ENCODE peak calls at places on chromosomes 3 and 15, in eight cellular contexts. One of them, this sample, is unnamed.
A peak's percentile ranks its signal among the peaks of the same experiment; 100 is the strongest.

GRCh38 chr3:114685053-114685630 is 391.3 kb downstream of the TIGIT start:
- DNase-seq in left cardiac atrium: no peak
- DNase-seq in amygdala: no peak
- DNase-seq in stromal cell of bone marrow: no peak
- DNase-seq in Right ventricle myocardium superior: no peak
- DNase-seq in cardiac muscle cell: no peak
- DNase-seq in stimulated activated CD4-positive, alpha-beta T cell treated with anti-CD3 and anti-CD28 coated beads, Interleukin-1b, Interleukin-23, amount 100 ng/mL, for 1 hour: no peak
- DNase-seq in ecto neural progenitor cell: no peak
- DNase-seq in this sample: no peak

GRCh38 chr15:96406701-96407100 is 76.2 kb downstream of the NR2F2 start:
- DNase-seq in left cardiac atrium: no peak
- DNase-seq in amygdala: no peak
- DNase-seq in stromal cell of bone marrow: no peak
- DNase-seq in Right ventricle myocardium superior: no peak
- DNase-seq in cardiac muscle cell: no peak
- DNase-seq in stimulated activated CD4-positive, alpha-beta T cell treated with anti-CD3 and anti-CD28 coated beads, Interleukin-1b, Interleukin-23, amount 100 ng/mL, for 1 hour: no peak
- DNase-seq in ecto neural progenitor cell: no peak
- DNase-seq in this sample: no peak

GRCh38 chr15:70726753-70727152 is 36.6 kb downstream of the UACA start:
- DNase-seq in left cardiac atrium: no peak
- DNase-seq in amygdala: no peak
- DNase-seq in stromal cell of bone marrow: no peak
- DNase-seq in Right ventricle myocardium superior: no peak
- DNase-seq in cardiac muscle cell: peak; percentile 64
- DNase-seq in stimulated activated CD4-positive, alpha-beta T cell treated with anti-CD3 and anti-CD28 coated beads, Interleukin-1b, Interleukin-23, amount 100 ng/mL, for 1 hour: no peak
- DNase-seq in ecto neural progenitor cell: no peak
- DNase-seq in this sample: no peak

GRCh38 chr15:63372018-63372705 is 9.5 kb downstream of the CA12 start:
- DNase-seq in left cardiac atrium: peak; percentile 66
- DNase-seq in amygdala: no peak
- DNase-seq in stromal cell of bone marrow: peak; percentile 99
- DNase-seq in Right ventricle myocardium superior: peak; percentile 61
- DNase-seq in cardiac muscle cell: no peak
- DNase-seq in stimulated activated CD4-positive, alpha-beta T cell treated with anti-CD3 and anti-CD28 coated beads, Interleukin-1b, Interleukin-23, amount 100 ng/mL, for 1 hour: no peak
- DNase-seq in ecto neural progenitor cell: no peak
- DNase-seq in this sample: peak; percentile 72

GRCh38 chr3:32460031-32460749 is 42.5 kb downstream of the CMTM6 start:
- DNase-seq in left cardiac atrium: no peak
- DNase-seq in amygdala: no peak
- DNase-seq in stromal cell of bone marrow: no peak
- DNase-seq in Right ventricle myocardium superior: no peak
- DNase-seq in cardiac muscle cell: no peak
- DNase-seq in stimulated activated CD4-positive, alpha-beta T cell treated with anti-CD3 and anti-CD28 coated beads, Interleukin-1b, Interleukin-23, amount 100 ng/mL, for 1 hour: peak; percentile 42
- DNase-seq in ecto neural progenitor cell: peak; percentile 81
- DNase-seq in this sample: no peak

GRCh38 chr3:42013652-42014442 is 51.9 kb upstream of the ULK4 start:
- DNase-seq in left cardiac atrium: peak; percentile 55
- DNase-seq in amygdala: peak; percentile 37
- DNase-seq in stromal cell of bone marrow: no peak
- DNase-seq in Right ventricle myocardium superior: peak; percentile 69
- DNase-seq in cardiac muscle cell: peak; percentile 51
- DNase-seq in stimulated activated CD4-positive, alpha-beta T cell treated with anti-CD3 and anti-CD28 coated beads, Interleukin-1b, Interleukin-23, amount 100 ng/mL, for 1 hour: no peak
- DNase-seq in ecto neural progenitor cell: no peak
- DNase-seq in this sample: no peak

GRCh38 chr3:128950223-128950938 is 43.5 kb downstream of the CFAP92 start:
- DNase-seq in left cardiac atrium: no peak
- DNase-seq in amygdala: no peak
- DNase-seq in stromal cell of bone marrow: no peak
- DNase-seq in Right ventricle myocardium superior: no peak
- DNase-seq in cardiac muscle cell: peak; percentile 40
- DNase-seq in stimulated activated CD4-positive, alpha-beta T cell treated with anti-CD3 and anti-CD28 coated beads, Interleukin-1b, Interleukin-23, amount 100 ng/mL, for 1 hour: no peak
- DNase-seq in ecto neural progenitor cell: no peak
- DNase-seq in this sample: no peak

GRCh38 chr3:190566043-190566933 is 52.4 kb downstream of the IL1RAP start:
- DNase-seq in left cardiac atrium: peak; percentile 94
- DNase-seq in amygdala: peak; percentile 15
- DNase-seq in stromal cell of bone marrow: peak; percentile 96
- DNase-seq in Right ventricle myocardium superior: peak; percentile 86
- DNase-seq in cardiac muscle cell: peak; percentile 42
- DNase-seq in stimulated activated CD4-positive, alpha-beta T cell treated with anti-CD3 and anti-CD28 coated beads, Interleukin-1b, Interleukin-23, amount 100 ng/mL, for 1 hour: no peak
- DNase-seq in ecto neural progenitor cell: no peak
- DNase-seq in this sample: peak; percentile 90

GRCh38 chr3:104349836-104350235 is 1016.9 kb upstream of the ALCAM start:
- DNase-seq in left cardiac atrium: no peak
- DNase-seq in amygdala: no peak
- DNase-seq in stromal cell of bone marrow: peak; percentile 1
- DNase-seq in Right ventricle myocardium superior: no peak
- DNase-seq in cardiac muscle cell: no peak
- DNase-seq in stimulated activated CD4-positive, alpha-beta T cell treated with anti-CD3 and anti-CD28 coated beads, Interleukin-1b, Interleukin-23, amount 100 ng/mL, for 1 hour: no peak
- DNase-seq in ecto neural progenitor cell: no peak
- DNase-seq in this sample: no peak

GRCh38 chr3:195260286-195260905 is 10.6 kb downstream of the XXYLT1 start:
- DNase-seq in left cardiac atrium: no peak
- DNase-seq in amygdala: no peak
- DNase-seq in stromal cell of bone marrow: no peak
- DNase-seq in Right ventricle myocardium superior: peak; percentile 69
- DNase-seq in cardiac muscle cell: peak; percentile 25
- DNase-seq in stimulated activated CD4-positive, alpha-beta T cell treated with anti-CD3 and anti-CD28 coated beads, Interleukin-1b, Interleukin-23, amount 100 ng/mL, for 1 hour: no peak
- DNase-seq in ecto neural progenitor cell: no peak
- DNase-seq in this sample: no peak

GRCh38 chr3:171811913-171812321 is 1.6 kb upstream of the PLD1 start:
- DNase-seq in left cardiac atrium: no peak
- DNase-seq in amygdala: no peak
- DNase-seq in stromal cell of bone marrow: no peak
- DNase-seq in Right ventricle myocardium superior: no peak
- DNase-seq in cardiac muscle cell: no peak
- DNase-seq in stimulated activated CD4-positive, alpha-beta T cell treated with anti-CD3 and anti-CD28 coated beads, Interleukin-1b, Interleukin-23, amount 100 ng/mL, for 1 hour: no peak
- DNase-seq in ecto neural progenitor cell: no peak
- DNase-seq in this sample: no peak

GRCh38 chr3:134885877-134886621 is 91.0 kb downstream of the EPHB1 start:
- DNase-seq in left cardiac atrium: no peak
- DNase-seq in amygdala: no peak
- DNase-seq in stromal cell of bone marrow: peak; percentile 22
- DNase-seq in Right ventricle myocardium superior: no peak
- DNase-seq in cardiac muscle cell: no peak
- DNase-seq in stimulated activated CD4-positive, alpha-beta T cell treated with anti-CD3 and anti-CD28 coated beads, Interleukin-1b, Interleukin-23, amount 100 ng/mL, for 1 hour: no peak
- DNase-seq in ecto neural progenitor cell: no peak
- DNase-seq in this sample: peak; percentile 38

GRCh38 chr3:41331023-41331422 is 131.7 kb downstream of the CTNNB1 start:
- DNase-seq in left cardiac atrium: no peak
- DNase-seq in amygdala: no peak
- DNase-seq in stromal cell of bone marrow: no peak
- DNase-seq in Right ventricle myocardium superior: no peak
- DNase-seq in cardiac muscle cell: no peak
- DNase-seq in stimulated activated CD4-positive, alpha-beta T cell treated with anti-CD3 and anti-CD28 coated beads, Interleukin-1b, Interleukin-23, amount 100 ng/mL, for 1 hour: no peak
- DNase-seq in ecto neural progenitor cell: no peak
- DNase-seq in this sample: no peak

GRCh38 chr3:23258110-23258509 is 55.0 kb downstream of the UBE2E2 start:
- DNase-seq in left cardiac atrium: no peak
- DNase-seq in amygdala: no peak
- DNase-seq in stromal cell of bone marrow: no peak
- DNase-seq in Right ventricle myocardium superior: no peak
- DNase-seq in cardiac muscle cell: no peak
- DNase-seq in stimulated activated CD4-positive, alpha-beta T cell treated with anti-CD3 and anti-CD28 coated beads, Interleukin-1b, Interleukin-23, amount 100 ng/mL, for 1 hour: no peak
- DNase-seq in ecto neural progenitor cell: no peak
- DNase-seq in this sample: no peak

GRCh38 chr3:153244961-153245360 is 82.9 kb downstream of the RAP2B start:
- DNase-seq in left cardiac atrium: no peak
- DNase-seq in amygdala: no peak
- DNase-seq in stromal cell of bone marrow: no peak
- DNase-seq in Right ventricle myocardium superior: no peak
- DNase-seq in cardiac muscle cell: no peak
- DNase-seq in stimulated activated CD4-positive, alpha-beta T cell treated with anti-CD3 and anti-CD28 coated beads, Interleukin-1b, Interleukin-23, amount 100 ng/mL, for 1 hour: no peak
- DNase-seq in ecto neural progenitor cell: no peak
- DNase-seq in this sample: no peak

GRCh38 chr3:50212502-50212901 is 7.4 kb downstream of the SLC38A3 start:
- DNase-seq in left cardiac atrium: no peak
- DNase-seq in amygdala: no peak
- DNase-seq in stromal cell of bone marrow: no peak
- DNase-seq in Right ventricle myocardium superior: no peak
- DNase-seq in cardiac muscle cell: no peak
- DNase-seq in stimulated activated CD4-positive, alpha-beta T cell treated with anti-CD3 and anti-CD28 coated beads, Interleukin-1b, Interleukin-23, amount 100 ng/mL, for 1 hour: no peak
- DNase-seq in ecto neural progenitor cell: no peak
- DNase-seq in this sample: no peak

GRCh38 chr3:69086133-69086722 is 1.5 kb downstream of the ARL6IP5 start:
- DNase-seq in left cardiac atrium: peak; percentile 92
- DNase-seq in amygdala: peak; percentile 75
- DNase-seq in stromal cell of bone marrow: peak; percentile 91
- DNase-seq in Right ventricle myocardium superior: peak; percentile 90
- DNase-seq in cardiac muscle cell: peak; percentile 63
- DNase-seq in stimulated activated CD4-positive, alpha-beta T cell treated with anti-CD3 and anti-CD28 coated beads, Interleukin-1b, Interleukin-23, amount 100 ng/mL, for 1 hour: peak; percentile 38
- DNase-seq in ecto neural progenitor cell: no peak
- DNase-seq in this sample: peak; percentile 67

GRCh38 chr3:115359507-115359906 is 212.4 kb upstream of the ZBTB20 start:
- DNase-seq in left cardiac atrium: no peak
- DNase-seq in amygdala: no peak
- DNase-seq in stromal cell of bone marrow: no peak
- DNase-seq in Right ventricle myocardium superior: no peak
- DNase-seq in cardiac muscle cell: no peak
- DNase-seq in stimulated activated CD4-positive, alpha-beta T cell treated with anti-CD3 and anti-CD28 coated beads, Interleukin-1b, Interleukin-23, amount 100 ng/mL, for 1 hour: no peak
- DNase-seq in ecto neural progenitor cell: no peak
- DNase-seq in this sample: no peak

GRCh38 chr3:13095408-13095861 is 22.2 kb upstream of the IQSEC1 start:
- DNase-seq in left cardiac atrium: no peak
- DNase-seq in amygdala: peak; percentile 43
- DNase-seq in stromal cell of bone marrow: no peak
- DNase-seq in Right ventricle myocardium superior: no peak
- DNase-seq in cardiac muscle cell: no peak
- DNase-seq in stimulated activated CD4-positive, alpha-beta T cell treated with anti-CD3 and anti-CD28 coated beads, Interleukin-1b, Interleukin-23, amount 100 ng/mL, for 1 hour: no peak
- DNase-seq in ecto neural progenitor cell: no peak
- DNase-seq in this sample: no peak

GRCh38 chr3:45496550-45496949 is 98.0 kb upstream of the LIMD1 start:
- DNase-seq in left cardiac atrium: no peak
- DNase-seq in amygdala: no peak
- DNase-seq in stromal cell of bone marrow: no peak
- DNase-seq in Right ventricle myocardium superior: peak; percentile 54
- DNase-seq in cardiac muscle cell: peak; percentile 5
- DNase-seq in stimulated activated CD4-positive, alpha-beta T cell treated with anti-CD3 and anti-CD28 coated beads, Interleukin-1b, Interleukin-23, amount 100 ng/mL, for 1 hour: no peak
- DNase-seq in ecto neural progenitor cell: no peak
- DNase-seq in this sample: no peak

GRCh38 chr3:22734207-22734606 is 468.9 kb upstream of the UBE2E2 start:
- DNase-seq in left cardiac atrium: no peak
- DNase-seq in amygdala: no peak
- DNase-seq in stromal cell of bone marrow: no peak
- DNase-seq in Right ventricle myocardium superior: no peak
- DNase-seq in cardiac muscle cell: no peak
- DNase-seq in stimulated activated CD4-positive, alpha-beta T cell treated with anti-CD3 and anti-CD28 coated beads, Interleukin-1b, Interleukin-23, amount 100 ng/mL, for 1 hour: no peak
- DNase-seq in ecto neural progenitor cell: no peak
- DNase-seq in this sample: no peak

GRCh38 chr3:183210862-183211341 is 42.2 kb upstream of the B3GNT5 start:
- DNase-seq in left cardiac atrium: no peak
- DNase-seq in amygdala: no peak
- DNase-seq in stromal cell of bone marrow: no peak
- DNase-seq in Right ventricle myocardium superior: peak; percentile 43
- DNase-seq in cardiac muscle cell: no peak
- DNase-seq in stimulated activated CD4-positive, alpha-beta T cell treated with anti-CD3 and anti-CD28 coated beads, Interleukin-1b, Interleukin-23, amount 100 ng/mL, for 1 hour: no peak
- DNase-seq in ecto neural progenitor cell: no peak
- DNase-seq in this sample: no peak

GRCh38 chr3:159158213-159158612 is 356.4 kb downstream of the MFSD1 start:
- DNase-seq in left cardiac atrium: no peak
- DNase-seq in amygdala: no peak
- DNase-seq in stromal cell of bone marrow: no peak
- DNase-seq in Right ventricle myocardium superior: no peak
- DNase-seq in cardiac muscle cell: no peak
- DNase-seq in stimulated activated CD4-positive, alpha-beta T cell treated with anti-CD3 and anti-CD28 coated beads, Interleukin-1b, Interleukin-23, amount 100 ng/mL, for 1 hour: no peak
- DNase-seq in ecto neural progenitor cell: no peak
- DNase-seq in this sample: no peak

GRCh38 chr15:82805994-82806406 is at the start of gene FSD2:
- DNase-seq in left cardiac atrium: peak; percentile 35
- DNase-seq in amygdala: no peak
- DNase-seq in stromal cell of bone marrow: no peak
- DNase-seq in Right ventricle myocardium superior: peak; percentile 55
- DNase-seq in cardiac muscle cell: peak; percentile 97
- DNase-seq in stimulated activated CD4-positive, alpha-beta T cell treated with anti-CD3 and anti-CD28 coated beads, Interleukin-1b, Interleukin-23, amount 100 ng/mL, for 1 hour: no peak
- DNase-seq in ecto neural progenitor cell: no peak
- DNase-seq in this sample: no peak

GRCh38 chr3:152120606-152121291 is 148.0 kb upstream of the MBNL1 start:
- DNase-seq in left cardiac atrium: no peak
- DNase-seq in amygdala: no peak
- DNase-seq in stromal cell of bone marrow: no peak
- DNase-seq in Right ventricle myocardium superior: no peak
- DNase-seq in cardiac muscle cell: no peak
- DNase-seq in stimulated activated CD4-positive, alpha-beta T cell treated with anti-CD3 and anti-CD28 coated beads, Interleukin-1b, Interleukin-23, amount 100 ng/mL, for 1 hour: no peak
- DNase-seq in ecto neural progenitor cell: no peak
- DNase-seq in this sample: no peak

GRCh38 chr3:86988986-86989385 is 2.0 kb downstream of the VGLL3 start:
- DNase-seq in left cardiac atrium: no peak
- DNase-seq in amygdala: no peak
- DNase-seq in stromal cell of bone marrow: no peak
- DNase-seq in Right ventricle myocardium superior: no peak
- DNase-seq in cardiac muscle cell: no peak
- DNase-seq in stimulated activated CD4-positive, alpha-beta T cell treated with anti-CD3 and anti-CD28 coated beads, Interleukin-1b, Interleukin-23, amount 100 ng/mL, for 1 hour: no peak
- DNase-seq in ecto neural progenitor cell: no peak
- DNase-seq in this sample: no peak

GRCh38 chr3:188711898-188712256 is 459.9 kb upstream of the TPRG1 start:
- DNase-seq in left cardiac atrium: no peak
- DNase-seq in amygdala: no peak
- DNase-seq in stromal cell of bone marrow: no peak
- DNase-seq in Right ventricle myocardium superior: no peak
- DNase-seq in cardiac muscle cell: no peak
- DNase-seq in stimulated activated CD4-positive, alpha-beta T cell treated with anti-CD3 and anti-CD28 coated beads, Interleukin-1b, Interleukin-23, amount 100 ng/mL, for 1 hour: no peak
- DNase-seq in ecto neural progenitor cell: no peak
- DNase-seq in this sample: no peak

GRCh38 chr15:97084650-97085049 is 754.1 kb downstream of the NR2F2 start:
- DNase-seq in left cardiac atrium: no peak
- DNase-seq in amygdala: no peak
- DNase-seq in stromal cell of bone marrow: no peak
- DNase-seq in Right ventricle myocardium superior: no peak
- DNase-seq in cardiac muscle cell: no peak
- DNase-seq in stimulated activated CD4-positive, alpha-beta T cell treated with anti-CD3 and anti-CD28 coated beads, Interleukin-1b, Interleukin-23, amount 100 ng/mL, for 1 hour: no peak
- DNase-seq in ecto neural progenitor cell: no peak
- DNase-seq in this sample: no peak

GRCh38 chr3:14768182-14768790 is 50.5 kb upstream of the FGD5 start:
- DNase-seq in left cardiac atrium: no peak
- DNase-seq in amygdala: no peak
- DNase-seq in stromal cell of bone marrow: no peak
- DNase-seq in Right ventricle myocardium superior: peak; percentile 18
- DNase-seq in cardiac muscle cell: no peak
- DNase-seq in stimulated activated CD4-positive, alpha-beta T cell treated with anti-CD3 and anti-CD28 coated beads, Interleukin-1b, Interleukin-23, amount 100 ng/mL, for 1 hour: no peak
- DNase-seq in ecto neural progenitor cell: no peak
- DNase-seq in this sample: no peak

GRCh38 chr3:30458781-30459180 is 147.6 kb upstream of the TGFBR2 start:
- DNase-seq in left cardiac atrium: no peak
- DNase-seq in amygdala: no peak
- DNase-seq in stromal cell of bone marrow: no peak
- DNase-seq in Right ventricle myocardium superior: peak; percentile 42
- DNase-seq in cardiac muscle cell: no peak
- DNase-seq in stimulated activated CD4-positive, alpha-beta T cell treated with anti-CD3 and anti-CD28 coated beads, Interleukin-1b, Interleukin-23, amount 100 ng/mL, for 1 hour: no peak
- DNase-seq in ecto neural progenitor cell: no peak
- DNase-seq in this sample: no peak

GRCh38 chr3:39315420-39315819 is 14.1 kb upstream of the CCR8 start:
- DNase-seq in left cardiac atrium: no peak
- DNase-seq in amygdala: no peak
- DNase-seq in stromal cell of bone marrow: no peak
- DNase-seq in Right ventricle myocardium superior: no peak
- DNase-seq in cardiac muscle cell: no peak
- DNase-seq in stimulated activated CD4-positive, alpha-beta T cell treated with anti-CD3 and anti-CD28 coated beads, Interleukin-1b, Interleukin-23, amount 100 ng/mL, for 1 hour: no peak
- DNase-seq in ecto neural progenitor cell: no peak
- DNase-seq in this sample: no peak

GRCh38 chr15:88256261-88257230 is at the start of gene NTRK3:
- DNase-seq in left cardiac atrium: no peak
- DNase-seq in amygdala: peak; percentile 60
- DNase-seq in stromal cell of bone marrow: no peak
- DNase-seq in Right ventricle myocardium superior: no peak
- DNase-seq in cardiac muscle cell: peak; percentile 53
- DNase-seq in stimulated activated CD4-positive, alpha-beta T cell treated with anti-CD3 and anti-CD28 coated beads, Interleukin-1b, Interleukin-23, amount 100 ng/mL, for 1 hour: no peak
- DNase-seq in ecto neural progenitor cell: peak; percentile 68
- DNase-seq in this sample: peak; percentile 28

This sample was measured in T1000.